ENCODE peak calls at places on chromosomes 3 and 15, in five cellular contexts. F is sigmoid colon, G is Caco-2, N is HAP-1, D is pancreas. U is an unnamed sample. For H3K4me1, the result is how much of the 10 kb centered on the place peaks cover.

GRCh38 chr15:26864664-26865191 is 2.1 kb upstream of the GABRA5 start:
- DNase-seq in F (no peak), G (no peak), N (peak), D (no peak), U (no peak)

GRCh38 chr15:38193496-38193895 is 59.1 kb upstream of the SPRED1 start:
- DNase-seq in F (no peak), G (no peak), N (peak), D (no peak), U (no peak)

GRCh38 chr3:194046995-194047681 is 88.8 kb upstream of the HES1 start:
- DNase-seq in F (peak), G (no peak), N (no peak), D (peak), U (no peak)

GRCh38 chr3:61863579-61863978 is 302.2 kb downstream of the PTPRG start:
- DNase-seq in F (no peak), G (no peak), N (no peak), D (no peak), U (no peak)

GRCh38 chr3:128714887-128715496 is 11.0 kb upstream of the RAB7A start:
- DNase-seq in F (peak), G (no peak), N (no peak), D (no peak), U (no peak)

GRCh38 chr15:22813844-22814243 is 24.6 kb upstream of the NIPA2 start:
- DNase-seq in F (no peak), G (no peak), N (no peak), D (no peak), U (no peak)

GRCh38 chr15:73283341-73283962 is 85.3 kb downstream of the HCN4 start:
- DNase-seq in F (no peak), G (no peak), N (no peak), D (no peak), U (no peak)

GRCh38 chr15:22838292-22839042 is at the start of gene NIPA2:
- DNase-seq in F (peak), G (peak), N (peak), D (peak), U (peak)

GRCh38 chr3:27596920-27597319 is 112.7 kb upstream of the SLC4A7 start:
- DNase-seq in F (no peak), G (no peak), N (no peak), D (no peak), U (no peak)

GRCh38 chr3:47836986-47837385 is 34.0 kb downstream of the DHX30 start:
- DNase-seq in F (no peak), G (no peak), N (no peak), D (no peak), U (no peak)

GRCh38 chr15:90460142-90460824 is 69.4 kb upstream of the CRTC3 start:
- DNase-seq in F (no peak), G (no peak), N (no peak), D (no peak), U (no peak)

GRCh38 chr15:90459368-90459767 is 70.4 kb upstream of the CRTC3 start:
- DNase-seq in F (no peak), G (no peak), N (no peak), D (no peak), U (no peak)

GRCh38 chr15:90465140-90465929 is 64.4 kb upstream of the CRTC3 start:
- DNase-seq in F (no peak), G (no peak), N (no peak), D (no peak), U (no peak)

GRCh38 chr15:90465930-90466567 is 63.7 kb upstream of the CRTC3 start:
- DNase-seq in F (no peak), G (no peak), N (no peak), D (no peak), U (no peak)

DNA sequence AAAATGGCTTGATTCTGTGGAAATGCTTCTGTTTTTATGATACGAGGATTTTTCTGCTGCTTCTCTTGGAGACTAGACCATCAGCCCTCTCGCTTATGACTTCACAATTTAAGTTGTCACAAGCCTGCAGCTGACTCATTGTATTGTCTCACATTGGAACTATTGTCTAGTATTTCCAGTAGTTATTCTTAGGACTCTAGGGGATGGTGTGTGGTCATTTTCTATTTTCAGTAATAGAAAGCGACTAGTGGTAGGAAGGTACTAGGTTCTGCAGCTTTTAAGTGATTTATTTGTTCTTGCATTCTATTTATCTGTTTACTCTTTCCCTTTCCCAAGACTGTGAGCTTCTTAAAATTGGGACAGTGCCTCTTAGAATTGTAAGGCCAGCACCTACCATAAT is 66.3 kb upstream of the CRTC3 start:
- DNase-seq in F (no peak), G (no peak), N (no peak), D (no peak), U (no peak)
- H3K4me1 ChIP-seq in F (under half), G (under half), N (under half), D (under half), U (under half)

DNA sequence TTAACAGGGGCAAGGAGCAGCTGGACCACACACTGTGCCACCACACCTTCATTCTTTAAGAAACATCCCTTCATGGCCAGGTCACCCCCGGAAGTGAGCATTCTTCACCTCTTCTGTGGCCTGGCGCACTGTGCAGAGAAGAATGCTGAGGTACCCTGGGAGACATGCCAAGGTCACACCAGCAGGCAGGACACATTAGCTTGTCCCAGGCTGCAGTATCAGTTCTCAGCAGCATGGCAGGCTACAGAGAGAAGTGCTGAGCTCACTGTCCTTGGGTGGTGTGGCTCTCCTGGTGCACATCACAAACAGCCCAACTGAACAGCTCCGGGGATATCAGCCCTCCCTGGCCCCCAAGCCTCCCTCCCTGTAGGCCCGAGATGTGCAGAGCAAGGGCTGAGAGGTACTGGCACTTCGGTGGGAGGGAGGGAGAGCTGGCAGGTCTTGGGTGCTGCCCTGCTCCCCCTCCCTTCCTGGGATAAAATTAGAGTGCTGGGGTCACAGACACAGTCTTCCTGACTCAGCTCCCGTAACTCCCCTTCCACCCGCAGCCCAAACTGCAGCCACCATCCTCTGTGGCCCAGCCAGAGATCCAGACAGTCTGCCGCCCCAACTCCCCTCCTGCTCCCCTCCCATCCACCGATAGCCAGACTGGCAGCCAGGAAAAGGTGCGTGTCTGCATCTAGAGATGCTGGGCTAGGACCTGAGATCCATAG is 13.4 kb downstream of the SEMA7A start:
- DNase-seq in F (no peak), G (no peak), N (no peak), D (no peak), U (no peak)
- H3K4me1 ChIP-seq in F (under half), G (under half), N (under half), D (under half), U (under half)

DNA sequence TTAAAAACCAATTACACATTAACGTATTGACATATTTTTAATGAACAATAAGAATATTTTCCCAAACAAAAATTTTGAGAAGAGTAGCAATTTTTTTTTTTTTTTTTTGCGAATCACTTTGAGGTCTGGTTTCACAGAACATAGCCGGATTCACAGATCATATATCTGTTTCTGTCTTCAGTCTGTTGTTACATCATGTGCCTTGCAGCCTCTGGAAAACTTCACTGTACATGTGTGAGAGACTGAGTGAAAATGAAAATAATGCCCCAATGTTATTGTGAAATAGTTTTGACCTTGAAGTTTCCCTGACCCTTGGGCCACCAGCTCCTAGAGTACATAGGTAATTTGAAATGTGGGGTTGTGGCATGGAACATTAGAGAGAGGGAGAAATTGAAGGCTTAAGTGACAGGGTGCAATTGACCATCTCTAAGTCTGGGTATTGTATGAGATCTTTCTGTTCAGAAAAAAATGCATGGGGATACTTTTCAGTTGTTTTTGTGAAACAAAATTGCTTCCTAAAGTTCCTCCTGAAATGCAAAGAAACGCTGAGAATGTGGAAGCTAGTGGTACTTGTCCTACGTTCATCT is 14.0 kb downstream of the ITPR1 start:
- DNase-seq in F (no peak), G (no peak), N (no peak), D (no peak), U (no peak)
- H3K4me1 ChIP-seq in F (under half), G (under half), N (under half), D (under half), U (under half)

GRCh38 chr15:67080900-67081431 is 15.6 kb downstream of the SMAD3 start:
- DNase-seq in F (peak), G (no peak), N (no peak), D (no peak), U (no peak)

GRCh38 chr15:67079361-67079760 is 14.0 kb downstream of the SMAD3 start:
- DNase-seq in F (no peak), G (no peak), N (no peak), D (no peak), U (no peak)

GRCh38 chr15:67082007-67082536 is 16.7 kb downstream of the SMAD3 start:
- DNase-seq in F (no peak), G (peak), N (no peak), D (no peak), U (no peak)

GRCh38 chr15:67077641-67078215 is 12.3 kb downstream of the SMAD3 start:
- DNase-seq in F (no peak), G (no peak), N (no peak), D (no peak), U (no peak)

DNA sequence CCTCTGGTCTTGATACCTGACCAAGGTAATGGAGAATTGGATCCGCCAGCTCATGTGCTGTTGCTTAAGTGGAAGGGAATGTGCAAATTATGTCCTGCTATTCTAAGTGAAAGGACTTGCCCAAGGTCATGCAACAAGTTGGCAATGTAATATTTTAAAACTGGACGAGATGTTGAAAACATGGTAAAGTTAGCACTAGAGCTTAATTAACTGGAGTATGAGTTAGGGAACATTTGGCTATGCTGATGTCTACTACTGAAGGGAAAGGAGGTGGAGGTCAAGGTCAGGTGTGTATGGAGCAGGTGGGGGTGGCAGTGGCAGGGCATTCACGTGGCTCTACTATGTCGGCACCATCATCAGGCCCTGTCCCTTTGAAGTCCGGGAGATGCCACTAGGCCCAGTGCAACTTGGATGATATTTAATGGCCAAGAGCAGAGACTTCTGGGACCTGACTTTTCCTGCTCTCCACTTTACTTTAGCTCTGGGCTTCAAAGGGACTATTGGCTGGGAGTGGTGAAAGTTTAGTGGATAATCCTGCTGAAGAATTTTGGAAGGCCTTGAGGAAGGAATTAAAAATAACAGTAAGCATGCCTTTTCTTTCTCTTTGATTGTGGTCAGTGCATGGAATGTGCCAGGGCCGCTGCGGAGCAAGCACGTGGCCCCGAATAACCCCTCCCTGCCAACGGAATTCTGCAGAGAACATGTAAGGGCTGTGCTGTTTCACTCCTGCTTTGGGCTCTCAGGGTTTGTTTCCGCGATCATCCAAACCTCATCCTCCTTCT is 14.9 kb downstream of the SMAD3 start:
- DNase-seq in F (no peak), G (no peak), N (peak), D (no peak), U (no peak)
- H3K4me1 ChIP-seq in F (under half), G (under half), N (under half), D (under half), U (half or more)

GRCh38 chr3:123737168-123737567 is 147.0 kb downstream of the MYLK start:
- DNase-seq in F (no peak), G (no peak), N (no peak), D (no peak), U (no peak)
- H3K4me1 ChIP-seq in F (under half), G (under half), N (under half), D (under half), U (under half)

GRCh38 chr3:122795674-122795969 is 753 bp downstream of the SLC49A4 start:
- DNase-seq in F (no peak), G (no peak), N (no peak), D (no peak), U (no peak)

GRCh38 chr3:122794779-122795673 is at the start of gene SLC49A4:
- DNase-seq in F (peak), G (peak), N (peak), D (peak), U (peak)

GRCh38 chr3:122800031-122800430 is 5.2 kb downstream of the SLC49A4 start:
- DNase-seq in F (no peak), G (no peak), N (no peak), D (no peak), U (no peak)

GRCh38 chr3:122799322-122799721 is 4.5 kb downstream of the SLC49A4 start:
- DNase-seq in F (no peak), G (no peak), N (no peak), D (no peak), U (no peak)

DNA sequence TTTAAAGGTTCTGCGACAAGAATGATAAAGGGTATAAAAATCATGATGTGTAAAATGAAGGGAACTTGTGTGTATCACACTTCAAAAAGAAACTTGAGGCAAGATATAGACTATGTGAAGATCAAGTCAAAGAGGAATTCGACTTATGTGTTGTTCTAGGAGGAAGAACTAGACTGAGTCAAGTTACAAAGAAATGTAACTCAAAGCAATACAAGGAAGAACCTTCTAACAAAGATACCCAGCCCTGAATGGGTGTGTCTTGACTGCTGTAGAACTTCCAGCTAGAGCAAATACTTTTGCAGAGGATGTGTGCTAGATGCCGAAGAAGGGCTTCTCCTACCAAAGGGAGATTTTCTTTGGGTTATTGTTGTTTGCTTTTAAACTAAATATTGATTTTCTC is 2.4 kb downstream of the SLC49A4 start:
- DNase-seq in F (no peak), G (no peak), N (no peak), D (no peak), U (no peak)
- H3K4me1 ChIP-seq in F (under half), G (under half), N (under half), D (under half), U (under half)

GRCh38 chr3:44996556-44996969 is 20.5 kb downstream of the EXOSC7 start:
- DNase-seq in F (peak), G (no peak), N (no peak), D (no peak), U (no peak)

GRCh38 chr3:44993471-44994205 is 17.6 kb downstream of the EXOSC7 start:
- DNase-seq in F (peak), G (no peak), N (no peak), D (no peak), U (no peak)

GRCh38 chr3:44991326-44991725 is 15.3 kb downstream of the EXOSC7 start:
- DNase-seq in F (no peak), G (no peak), N (no peak), D (no peak), U (no peak)

GRCh38 chr3:44992555-44993470 is 16.8 kb downstream of the EXOSC7 start:
- DNase-seq in F (peak), G (no peak), N (peak), D (no peak), U (no peak)

GRCh38 chr3:44995142-44995770 is 19.2 kb downstream of the EXOSC7 start:
- DNase-seq in F (peak), G (no peak), N (no peak), D (no peak), U (peak)
- H3K4me1 ChIP-seq in F (under half), G (under half), N (under half), D (under half), U (under half)

DNA sequence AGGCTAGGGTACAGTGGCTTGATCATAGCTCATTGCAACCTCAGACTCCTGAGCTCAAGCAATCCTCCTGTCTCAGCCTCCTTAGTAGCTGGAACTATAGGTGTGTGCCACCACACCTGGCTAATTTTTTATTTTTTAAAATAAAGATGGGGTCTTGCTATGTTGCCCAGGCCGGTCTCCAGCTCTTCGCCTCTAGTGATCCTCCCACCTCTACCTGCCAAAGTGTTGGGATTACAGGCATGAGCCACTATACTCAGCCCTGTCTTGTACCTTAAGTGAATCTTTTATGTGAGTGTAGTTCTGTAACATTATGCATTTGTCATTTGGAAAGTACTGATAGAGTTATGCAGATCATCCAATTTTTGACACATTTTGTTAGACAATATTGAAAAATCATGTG is 66.9 kb upstream of the C15orf39 start:
- DNase-seq in F (no peak), G (no peak), N (no peak), D (no peak), U (no peak)
- H3K4me1 ChIP-seq in F (under half), G (under half), N (under half), D (under half), U (under half)

U was measured in right atrium auricular region.